ENCODE peak calls at places on chromosomes 7 and 10, in seven cellular contexts. Z is fibroblast of mammary gland, P is IMR-90, D is A549, U is Ammon's horn, V is choroid plexus epithelial cell, X is A172. C is an unnamed sample.

GRCh38 chr10:78745445-78745844 is 323.3 kb upstream of the ZMIZ1 start:
- DNase-seq in U (no peak), X (no peak), V (no peak), D (no peak), Z (no peak), P (no peak), C (no peak)

GRCh38 chr7:134730359-134730758 is 49.1 kb upstream of the CALD1 start:
- DNase-seq in P (peak; percentile 73), Z (peak; percentile 50), V (no peak), U (no peak), X (peak; percentile 27), D (no peak), C (no peak)

GRCh38 chr10:113303747-113304146 is 249.1 kb upstream of the HABP2 start:
- DNase-seq in P (peak; percentile 12), Z (peak; percentile 39), X (no peak), D (no peak), V (peak; percentile 82), U (no peak), C (no peak)

GRCh38 chr10:124131176-124131575 is 37.8 kb upstream of the CHST15 start:
- DNase-seq in Z (no peak), U (no peak), V (no peak), P (no peak), D (no peak), X (no peak), C (no peak)

GRCh38 chr10:109894516-109894915 is 28.8 kb downstream of the XPNPEP1 start:
- DNase-seq in X (no peak), Z (peak; percentile 90), V (peak; percentile 90), U (peak; percentile 86), P (peak; percentile 88), D (no peak), C (no peak)

GRCh38 chr10:50619882-50620281 is 3.9 kb downstream of the SGMS1 start:
- DNase-seq in X (no peak), Z (no peak), D (no peak), P (no peak), V (no peak), U (peak; percentile 61), C (no peak)

GRCh38 chr10:24042884-24043283 is 166.1 kb upstream of the KIAA1217 start:
- DNase-seq in P (no peak), U (no peak), V (no peak), D (no peak), X (no peak), Z (no peak), C (no peak)

GRCh38 chr10:20265146-20265545 is 448.9 kb downstream of the PLXDC2 start:
- DNase-seq in X (no peak), P (peak; percentile 45), U (no peak), Z (peak; percentile 14), D (no peak), V (peak; percentile 23), C (no peak)

GRCh38 chr10:73262105-73262730 is 9.8 kb upstream of the MRPS16 start:
- DNase-seq in X (peak; percentile 96), P (peak; percentile 74), V (peak; percentile 89), Z (peak; percentile 67), D (peak; percentile 87), U (no peak), C (peak; percentile 74)

GRCh38 chr10:74738985-74739567 is 87.3 kb upstream of the KAT6B start:
- DNase-seq in D (peak; percentile 17), V (peak; percentile 68), Z (peak; percentile 21), X (no peak), P (peak; percentile 16), U (peak; percentile 13), C (no peak)

GRCh38 chr7:46616636-46617035 is 695.6 kb upstream of the IGFBP3 start:
- DNase-seq in D (no peak), V (peak; percentile 82), U (no peak), X (peak; percentile 14), Z (peak; percentile 42), P (peak; percentile 34), C (no peak)

GRCh38 chr7:51705701-51706100 is 389.1 kb upstream of the COBL start:
- DNase-seq in X (no peak), D (no peak), P (no peak), Z (no peak), V (no peak), U (peak; percentile 49), C (no peak)